ENCODE peak calls at places on chromosomes 5 and 9, in six cellular contexts. One of them, this sample, is unnamed.

GRCh38 chr5:72065751-72066255 is 41.5 kb upstream of the MAP1B start:
- DNase-seq in ACHN: peak; percentile 13
- DNase-seq in left cardiac atrium: no peak
- DNase-seq in esophagus squamous epithelium: no peak
- DNase-seq in kidney tubule cell: peak; percentile 21
- DNase-seq in posterior vena cava: no peak
- DNase-seq in this sample: no peak

GRCh38 chr9:33250458-33250995 is 10.6 kb downstream of the SPINK4 start:
- DNase-seq in ACHN: peak; percentile 11
- DNase-seq in kidney tubule cell: peak; percentile 63
- DNase-seq in left cardiac atrium: no peak
- DNase-seq in posterior vena cava: no peak
- DNase-seq in esophagus squamous epithelium: no peak
- DNase-seq in this sample: no peak

GRCh38 chr9:121466142-121466541 is 33.5 kb downstream of the GGTA1 start:
- DNase-seq in ACHN: no peak
- DNase-seq in kidney tubule cell: no peak
- DNase-seq in left cardiac atrium: no peak
- DNase-seq in posterior vena cava: no peak
- DNase-seq in esophagus squamous epithelium: no peak
- DNase-seq in this sample: no peak

GRCh38 chr9:12666813-12667212 is 26.4 kb upstream of the TYRP1 start:
- DNase-seq in ACHN: peak; percentile 10
- DNase-seq in posterior vena cava: no peak
- DNase-seq in esophagus squamous epithelium: no peak
- DNase-seq in left cardiac atrium: no peak
- DNase-seq in kidney tubule cell: no peak
- DNase-seq in this sample: no peak

GRCh38 chr5:156474251-156474650 is 147.3 kb downstream of the SGCD start:
- DNase-seq in kidney tubule cell: peak; percentile 32
- DNase-seq in left cardiac atrium: peak; percentile 55
- DNase-seq in posterior vena cava: no peak
- DNase-seq in ACHN: no peak
- DNase-seq in esophagus squamous epithelium: no peak
- DNase-seq in this sample: no peak

GRCh38 chr9:129785866-129786265 is 17.1 kb upstream of the TOR1B start:
- DNase-seq in esophagus squamous epithelium: no peak
- DNase-seq in kidney tubule cell: no peak
- DNase-seq in ACHN: no peak
- DNase-seq in posterior vena cava: no peak
- DNase-seq in left cardiac atrium: no peak
- DNase-seq in this sample: no peak

GRCh38 chr9:110986529-110986928 is 51.7 kb downstream of the LPAR1 start:
- DNase-seq in ACHN: no peak
- DNase-seq in left cardiac atrium: no peak
- DNase-seq in posterior vena cava: no peak
- DNase-seq in esophagus squamous epithelium: no peak
- DNase-seq in kidney tubule cell: no peak
- DNase-seq in this sample: no peak

GRCh38 chr9:120693609-120694008 is 20.7 kb downstream of the MEGF9 start:
- DNase-seq in ACHN: peak; percentile 56
- DNase-seq in posterior vena cava: no peak
- DNase-seq in left cardiac atrium: no peak
- DNase-seq in esophagus squamous epithelium: no peak
- DNase-seq in kidney tubule cell: peak; percentile 72
- DNase-seq in this sample: no peak

GRCh38 chr5:155539958-155540595 is 526.5 kb downstream of the KIF4B start:
- DNase-seq in esophagus squamous epithelium: no peak
- DNase-seq in ACHN: no peak
- DNase-seq in left cardiac atrium: no peak
- DNase-seq in kidney tubule cell: no peak
- DNase-seq in posterior vena cava: no peak
- DNase-seq in this sample: no peak

GRCh38 chr5:133723651-133724366 is 111.5 kb upstream of the FSTL4 start:
- DNase-seq in left cardiac atrium: no peak
- DNase-seq in posterior vena cava: no peak
- DNase-seq in kidney tubule cell: no peak
- DNase-seq in ACHN: no peak
- DNase-seq in esophagus squamous epithelium: no peak
- DNase-seq in this sample: no peak

GRCh38 chr5:33023649-33024048 is 312.5 kb downstream of the NPR3 start:
- DNase-seq in left cardiac atrium: no peak
- DNase-seq in ACHN: no peak
- DNase-seq in esophagus squamous epithelium: no peak
- DNase-seq in posterior vena cava: no peak
- DNase-seq in kidney tubule cell: no peak
- DNase-seq in this sample: no peak

GRCh38 chr9:2615532-2615931 is 6.1 kb upstream of the VLDLR start:
- DNase-seq in kidney tubule cell: no peak
- DNase-seq in esophagus squamous epithelium: no peak
- DNase-seq in left cardiac atrium: no peak
- DNase-seq in posterior vena cava: no peak
- DNase-seq in ACHN: no peak
- DNase-seq in this sample: no peak

GRCh38 chr5:458547-459353 is 15.8 kb downstream of the EXOC3 start:
- DNase-seq in esophagus squamous epithelium: no peak
- DNase-seq in ACHN: no peak
- DNase-seq in left cardiac atrium: peak; percentile 22
- DNase-seq in posterior vena cava: peak; percentile 69
- DNase-seq in kidney tubule cell: peak; percentile 95
- DNase-seq in this sample: peak; percentile 18

GRCh38 chr5:6090838-6091237 is 287.5 kb downstream of the MED10 start:
- DNase-seq in ACHN: no peak
- DNase-seq in posterior vena cava: no peak
- DNase-seq in left cardiac atrium: no peak
- DNase-seq in esophagus squamous epithelium: no peak
- DNase-seq in kidney tubule cell: no peak
- DNase-seq in this sample: no peak